ENCODE peak calls at places on chromosomes 16 and 17, in four cellular contexts. R, B, L and J are unnamed samples.

GRCh38 chr17:74749262-74750038 is 1.0 kb downstream of the NHERF1 start:
- DNase-seq in R (no peak), B (peak), L (no peak), J (peak)

GRCh38 chr16:54750249-54750648 is 180.4 kb upstream of the IRX5 start:
- DNase-seq in R (no peak), B (no peak), L (no peak), J (no peak)

GRCh38 chr17:43368740-43369506 is 29.9 kb upstream of the ARL4D start:
- DNase-seq in R (peak), B (peak), L (peak), J (peak)

GRCh38 chr17:75077490-75078096 is 10.2 kb upstream of the SLC16A5 start:
- DNase-seq in R (peak), B (peak), L (no peak), J (peak)

GRCh38 chr16:25707982-25708583 is 16.3 kb downstream of the HS3ST4 start:
- DNase-seq in R (no peak), B (peak), L (peak), J (no peak)

GRCh38 chr16:66898207-66898606 is 17.9 kb downstream of the PDP2 start:
- DNase-seq in R (no peak), B (no peak), L (no peak), J (peak)

GRCh38 chr17:47615766-47616424 is 33.8 kb upstream of the KPNB1 start:
- DNase-seq in R (peak), B (peak), L (peak), J (peak)

GRCh38 chr17:65228734-65229390 is 91.7 kb downstream of the RGS9 start:
- DNase-seq in R (no peak), B (no peak), L (peak), J (peak)

GRCh38 chr17:27956601-27957445 is 63.7 kb upstream of the LYRM9 start:
- DNase-seq in R (no peak), B (no peak), L (peak), J (no peak)

GRCh38 chr16:9521749-9522370 is 430.4 kb downstream of the HAPSTR1 start:
- DNase-seq in R (no peak), B (no peak), L (no peak), J (no peak)

GRCh38 chr16:3098459-3099394 is at the start of gene ZSCAN10:
- DNase-seq in R (no peak), B (peak), L (no peak), J (no peak)

GRCh38 chr17:22514767-22515320 is 822.5 kb downstream of the KCNJ18 start:
- DNase-seq in R (no peak), B (no peak), L (no peak), J (no peak)

GRCh38 chr17:70169707-70170597 is 620 bp downstream of the KCNJ2 start:
- DNase-seq in R (no peak), B (no peak), L (peak), J (peak)

GRCh38 chr16:54407596-54407995 is 121.0 kb upstream of the IRX3 start:
- DNase-seq in R (no peak), B (no peak), L (peak), J (peak)

GRCh38 chr17:17836818-17837379 is at the start of gene SREBF1:
- DNase-seq in R (peak), B (peak), L (peak), J (peak)

GRCh38 chr16:1902547-1903219 is 15.5 kb downstream of the HS3ST6 start:
- DNase-seq in R (no peak), B (no peak), L (no peak), J (no peak)

GRCh38 chr16:1903220-1903574 is 15.0 kb downstream of the HS3ST6 start:
- DNase-seq in R (no peak), B (peak), L (no peak), J (no peak)

GRCh38 chr16:1895949-1896675 is 22.1 kb downstream of the HS3ST6 start:
- DNase-seq in R (no peak), B (no peak), L (no peak), J (no peak)

GRCh38 chr16:1900452-1900774 is 17.8 kb downstream of the HS3ST6 start:
- DNase-seq in R (no peak), B (no peak), L (no peak), J (no peak)

GRCh38 chr16:1899641-1900451 is 18.4 kb downstream of the HS3ST6 start:
- DNase-seq in R (no peak), B (no peak), L (no peak), J (no peak)
- H3K4me3 ChIP-seq in R (no peak), B (no peak), L (no peak), J (no peak)

GRCh38 chr17:52155301-52155700 is 3.2 kb downstream of the CA10 start:
- DNase-seq in R (no peak), B (no peak), L (no peak), J (no peak)

GRCh38 chr17:52157161-52157560 is 1.4 kb downstream of the CA10 start:
- DNase-seq in R (no peak), B (peak), L (no peak), J (no peak)

GRCh38 chr17:52158450-52159042 is at the start of gene CA10:
- DNase-seq in R (no peak), B (peak), L (no peak), J (no peak)

GRCh38 chr17:52157603-52158449 is 688 bp downstream of the CA10 start:
- DNase-seq in R (no peak), B (peak), L (no peak), J (no peak)

DNA sequence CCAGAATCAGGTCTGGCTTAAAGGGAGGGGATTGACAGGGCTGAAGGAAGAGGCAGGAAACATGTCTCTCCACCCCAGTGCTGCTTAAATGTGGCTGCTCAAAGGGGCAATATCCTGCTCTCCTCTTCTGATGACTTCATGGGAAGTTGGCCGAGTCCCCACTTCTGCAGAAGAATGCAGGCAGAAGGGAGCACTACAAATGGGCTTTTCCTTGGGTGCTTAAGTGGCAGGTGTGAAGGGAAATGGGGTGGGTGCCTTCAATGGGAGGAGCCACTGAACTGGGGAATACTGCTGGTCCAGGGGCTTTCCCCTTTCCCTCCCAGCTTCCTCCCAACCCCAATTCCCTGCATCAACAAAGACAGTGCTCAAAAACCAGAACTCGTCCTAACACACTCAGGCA is 1.9 kb downstream of the CA10 start:
- DNase-seq in R (no peak), B (no peak), L (no peak), J (no peak)
- H3K4me3 ChIP-seq in R (no peak), B (no peak), L (no peak), J (no peak)

GRCh38 chr16:84791088-84791487 is 28.7 kb upstream of the CRISPLD2 start:
- DNase-seq in R (no peak), B (no peak), L (no peak), J (no peak)

GRCh38 chr16:84786605-84787302 is 33.0 kb upstream of the CRISPLD2 start:
- DNase-seq in R (no peak), B (no peak), L (no peak), J (no peak)

GRCh38 chr16:84789431-84789830 is 30.4 kb upstream of the CRISPLD2 start:
- DNase-seq in R (no peak), B (no peak), L (no peak), J (no peak)

GRCh38 chr16:84790291-84790690 is 29.5 kb upstream of the CRISPLD2 start:
- DNase-seq in R (no peak), B (no peak), L (no peak), J (no peak)

GRCh38 chr16:84788968-84789371 is 30.8 kb upstream of the CRISPLD2 start:
- DNase-seq in R (no peak), B (no peak), L (no peak), J (no peak)
- H3K4me3 ChIP-seq in R (no peak), B (no peak), L (no peak), J (no peak)

DNA sequence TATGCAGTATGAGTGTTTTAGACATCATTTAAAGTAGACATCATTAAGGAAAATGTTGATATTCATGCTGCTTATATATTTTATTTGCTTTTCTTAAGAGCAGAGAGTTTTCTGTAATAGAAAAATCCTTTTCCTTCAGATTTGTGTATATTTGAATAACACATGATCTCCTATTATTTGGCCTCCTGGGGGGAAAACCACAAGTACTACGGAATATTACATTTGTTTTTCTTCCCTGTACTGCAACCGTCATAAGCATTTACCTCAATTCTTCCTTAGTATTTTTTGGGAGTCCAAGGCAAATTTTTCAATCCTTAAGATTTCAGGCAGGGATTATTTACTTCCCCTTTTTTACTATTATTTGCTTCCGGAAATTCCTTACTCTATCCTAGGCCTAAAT is 6.0 kb downstream of the RSPRY1 start:
- DNase-seq in R (no peak), B (no peak), L (peak), J (peak)
- H3K4me3 ChIP-seq in R (no peak), B (no peak), L (no peak), J (no peak)

GRCh38 chr16:89410322-89410721 is 80.0 kb downstream of the ANKRD11 start:
- DNase-seq in R (no peak), B (no peak), L (no peak), J (no peak)

GRCh38 chr16:89409161-89409711 is 81.1 kb downstream of the ANKRD11 start:
- DNase-seq in R (peak), B (no peak), L (peak), J (no peak)

GRCh38 chr16:89411335-89411850 is 79.0 kb downstream of the ANKRD11 start:
- DNase-seq in R (no peak), B (no peak), L (no peak), J (no peak)

GRCh38 chr16:89412811-89413210 is 77.5 kb downstream of the ANKRD11 start:
- DNase-seq in R (no peak), B (peak), L (no peak), J (no peak)

DNA sequence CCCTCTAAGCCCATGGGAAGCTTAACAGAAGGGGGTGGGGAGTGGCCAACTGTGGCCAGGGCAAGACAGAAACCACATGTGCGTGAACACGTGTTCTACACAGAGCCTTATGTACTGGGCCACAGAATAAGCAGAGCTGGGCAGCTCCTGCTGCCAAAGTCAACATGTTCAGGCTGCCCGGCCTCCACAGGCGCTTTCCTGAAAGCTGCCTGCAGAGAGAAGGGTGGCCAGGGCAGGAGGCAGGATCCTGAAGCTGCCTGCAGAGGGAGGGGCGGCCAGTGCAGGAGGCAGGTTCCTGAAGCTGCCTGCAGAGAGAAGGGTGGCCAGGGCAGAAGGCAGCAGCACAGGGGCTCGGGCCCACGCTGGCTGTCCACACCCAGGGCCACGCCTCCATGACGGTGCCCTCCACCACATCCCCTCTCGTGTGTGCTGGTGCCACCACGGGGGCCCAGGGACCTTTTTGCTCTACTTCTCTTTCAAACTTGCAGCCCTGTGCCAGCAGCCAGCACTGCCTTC is 79.5 kb downstream of the ANKRD11 start:
- DNase-seq in R (peak), B (no peak), L (peak), J (peak)
- H3K4me3 ChIP-seq in R (no peak), B (no peak), L (no peak), J (no peak)

GRCh38 chr16:83588070-83588469 is 219.7 kb upstream of the HSBP1 start:
- DNase-seq in R (no peak), B (no peak), L (no peak), J (no peak)

GRCh38 chr16:83581994-83582747 is 225.6 kb upstream of the HSBP1 start:
- DNase-seq in R (no peak), B (peak), L (no peak), J (no peak)

GRCh38 chr16:83589576-83589975 is 218.2 kb upstream of the HSBP1 start:
- DNase-seq in R (no peak), B (no peak), L (no peak), J (no peak)

GRCh38 chr16:83581082-83581481 is 226.7 kb upstream of the HSBP1 start:
- DNase-seq in R (no peak), B (no peak), L (no peak), J (no peak)

DNA sequence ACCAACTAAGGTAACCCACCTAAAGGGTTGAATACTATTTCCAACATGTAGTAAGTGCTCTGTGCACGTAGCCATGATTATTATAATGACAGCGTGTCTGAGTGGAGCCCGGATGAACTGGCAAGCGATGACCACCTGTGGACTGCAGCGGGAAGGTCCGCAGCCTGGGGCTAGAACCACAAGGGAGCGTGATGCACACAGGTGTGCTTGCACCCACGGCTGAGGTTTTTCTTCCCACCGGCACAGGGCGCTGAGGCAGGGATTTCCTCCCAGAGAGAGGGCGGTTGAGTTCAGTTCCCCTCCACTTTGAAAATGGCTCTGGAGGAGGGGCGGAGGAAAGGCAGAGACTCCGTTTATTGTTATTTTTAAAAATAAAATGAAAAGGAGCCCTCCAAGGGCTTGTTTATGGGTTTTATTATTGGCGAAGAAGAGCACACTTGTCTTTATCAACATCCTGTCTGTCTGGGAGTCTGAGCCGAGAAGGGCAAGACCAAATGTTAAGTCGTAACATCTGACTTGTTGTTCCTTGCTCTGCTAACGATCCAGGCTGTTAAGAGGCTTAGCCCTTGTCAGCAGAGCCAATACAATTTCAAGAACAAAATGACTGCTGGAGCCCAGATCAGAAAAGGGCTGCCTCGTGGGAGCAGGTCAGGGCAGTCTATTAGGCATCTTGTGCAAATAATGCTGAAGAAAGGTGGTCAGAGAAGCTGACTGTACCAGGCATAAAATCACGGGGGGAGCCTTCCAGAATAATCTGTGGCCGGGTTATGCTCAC is 221.6 kb upstream of the HSBP1 start:
- DNase-seq in R (no peak), B (no peak), L (no peak), J (no peak)
- H3K4me3 ChIP-seq in R (no peak), B (no peak), L (no peak), J (no peak)

GRCh38 chr17:80529104-80529903 is 15.3 kb upstream of the RPTOR start:
- DNase-seq in R (no peak), B (peak), L (no peak), J (no peak)
- H3K4me3 ChIP-seq in R (no peak), B (no peak), L (no peak), J (no peak)